ENCODE peak calls at places on chromosomes 5 and 9, in seven cellular contexts. K, I, R, H, Z, C and N are unnamed samples.

GRCh38 chr5:1779782-1780620 is 19.6 kb downstream of the MRPL36 start:
- DNase-seq in K (no peak), I (no peak), R (no peak), H (no peak), Z (no peak), C (no peak), N (no peak)

GRCh38 chr9:131116281-131117101 is 8.9 kb upstream of the NUP214 start:
- DNase-seq in K (no peak), I (peak), R (no peak), H (no peak), Z (no peak), C (no peak), N (no peak)

GRCh38 chr9:120252248-120252647 is 327.7 kb downstream of the CDK5RAP2 start:
- DNase-seq in K (no peak), I (no peak), R (no peak), H (no peak), Z (no peak), C (no peak), N (no peak)

GRCh38 chr9:87375397-87376073 is 122.1 kb upstream of the DAPK1 start:
- DNase-seq in K (no peak), I (no peak), R (peak), H (no peak), Z (no peak), C (no peak), N (no peak)

GRCh38 chr5:125043781-125044391 is 297.4 kb upstream of the ZNF608 start:
- DNase-seq in K (peak), I (no peak), R (no peak), H (peak), Z (no peak), C (no peak), N (no peak)

GRCh38 chr5:150562832-150563231 is 54.9 kb downstream of the NDST1 start:
- DNase-seq in K (peak), I (no peak), R (peak), H (peak), Z (no peak), C (peak), N (peak)

GRCh38 chr5:95565280-95565920 is 10.5 kb downstream of the ARSK start:
- DNase-seq in K (no peak), I (no peak), R (no peak), H (no peak), Z (no peak), C (no peak), N (no peak)

GRCh38 chr9:10008101-10008799 is 604.6 kb downstream of the PTPRD start:
- DNase-seq in K (no peak), I (no peak), R (no peak), H (no peak), Z (no peak), C (no peak), N (no peak)

GRCh38 chr5:94891565-94892362 is 273.3 kb downstream of the SLF1 start:
- DNase-seq in K (no peak), I (no peak), R (no peak), H (no peak), Z (no peak), C (no peak), N (no peak)

GRCh38 chr5:150523472-150524350 is 15.8 kb downstream of the NDST1 start:
- DNase-seq in K (peak), I (peak), R (peak), H (peak), Z (no peak), C (no peak), N (no peak)

GRCh38 chr5:173089581-173089980 is 33.4 kb downstream of the CREBRF start:
- DNase-seq in K (no peak), I (no peak), R (no peak), H (no peak), Z (no peak), C (no peak), N (no peak)

GRCh38 chr5:72154076-72154756 is 46.9 kb downstream of the MAP1B start:
- DNase-seq in K (no peak), I (no peak), R (no peak), H (peak), Z (no peak), C (no peak), N (no peak)

GRCh38 chr5:169133500-169133899 is 167.4 kb downstream of the SLIT3 start:
- DNase-seq in K (no peak), I (no peak), R (no peak), H (no peak), Z (no peak), C (no peak), N (no peak)

GRCh38 chr9:72524820-72525539 is 3.6 kb downstream of the TMC1 start:
- DNase-seq in K (peak), I (no peak), R (no peak), H (peak), Z (peak), C (peak), N (peak)

GRCh38 chr5:65776707-65777141 is 54.7 kb downstream of the NLN start:
- DNase-seq in K (no peak), I (no peak), R (no peak), H (no peak), Z (no peak), C (no peak), N (peak)

GRCh38 chr5:170149206-170149515 is 43.5 kb downstream of the FOXI1 start:
- DNase-seq in K (no peak), I (no peak), R (no peak), H (no peak), Z (no peak), C (no peak), N (no peak)

GRCh38 chr5:141182248-141182647 is at the start of gene PCDHB16:
- DNase-seq in K (no peak), I (peak), R (peak), H (peak), Z (no peak), C (no peak), N (peak)

GRCh38 chr9:101705135-101705661 is 33.2 kb downstream of the GRIN3A start:
- DNase-seq in K (no peak), I (no peak), R (no peak), H (no peak), Z (no peak), C (no peak), N (no peak)

GRCh38 chr5:113269023-113269997 is 165.5 kb downstream of the TSSK1B start:
- DNase-seq in K (no peak), I (no peak), R (no peak), H (peak), Z (no peak), C (no peak), N (no peak)

GRCh38 chr5:30103056-30104020 is 1090.1 kb upstream of the CDH6 start:
- DNase-seq in K (no peak), I (no peak), R (no peak), H (no peak), Z (no peak), C (no peak), N (no peak)

GRCh38 chr9:8531831-8532230 is 732.3 kb upstream of the DMAC1 start:
- DNase-seq in K (no peak), I (no peak), R (no peak), H (no peak), Z (no peak), C (no peak), N (no peak)

GRCh38 chr5:148125641-148126040 is 42.7 kb upstream of the SPINK14 start:
- DNase-seq in K (no peak), I (no peak), R (peak), H (peak), Z (no peak), C (no peak), N (no peak)

DNA sequence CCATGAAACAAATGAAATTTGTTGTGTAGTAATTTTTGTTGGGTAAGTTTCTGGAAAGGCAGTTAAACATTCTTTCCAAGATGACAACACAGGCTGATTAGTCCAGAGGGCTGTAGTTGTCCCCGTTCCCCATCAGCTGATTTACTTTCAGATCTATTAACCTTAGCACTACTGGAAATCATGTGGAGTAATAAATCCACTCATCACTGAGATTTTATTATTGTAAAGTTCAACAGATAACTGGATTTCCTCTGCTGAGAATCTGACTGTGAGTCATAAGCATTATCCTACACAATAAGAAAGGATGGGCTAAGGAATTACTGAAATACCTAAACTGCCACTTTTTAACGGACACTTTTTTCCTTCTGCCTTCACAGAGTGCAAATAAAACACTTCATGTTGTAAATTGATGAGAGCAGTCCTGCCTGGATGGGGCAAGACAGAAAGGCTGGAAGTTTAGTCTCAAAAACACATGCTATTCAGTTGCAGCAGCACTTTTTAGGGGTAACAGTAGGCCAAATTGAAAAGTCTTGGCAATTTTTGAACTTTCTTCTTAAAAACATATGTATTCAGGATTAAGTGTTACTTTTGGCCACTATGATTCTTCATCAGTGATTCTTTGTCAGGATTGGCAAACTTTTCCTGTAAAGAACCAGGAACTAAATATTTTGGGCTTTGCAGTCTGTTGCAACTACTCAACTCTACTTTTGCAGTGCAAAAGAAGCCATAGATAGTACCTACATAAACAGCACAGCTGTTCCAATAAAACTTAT is 7.1 kb downstream of the STOM start:
- DNase-seq in K (no peak), I (no peak), R (no peak), H (peak), Z (no peak), C (no peak), N (no peak)
- TF ChIP-seq POLR2AphosphoS5 in K (no peak), I (no peak), R (no peak), H (peak), Z (no peak), C (no peak), N (no peak)

GRCh38 chr5:123429221-123429954 is 6.2 kb upstream of the CEP120 start:
- DNase-seq in K (no peak), I (no peak), R (no peak), H (no peak), Z (no peak), C (no peak), N (no peak)

GRCh38 chr5:123434796-123435195 is 11.6 kb upstream of the CEP120 start:
- DNase-seq in K (no peak), I (no peak), R (no peak), H (no peak), Z (no peak), C (no peak), N (no peak)

GRCh38 chr5:123425444-123425843 is 2.2 kb upstream of the CEP120 start:
- DNase-seq in K (no peak), I (no peak), R (no peak), H (no peak), Z (no peak), C (no peak), N (no peak)

GRCh38 chr5:123428521-123429220 is 5.5 kb upstream of the CEP120 start:
- DNase-seq in K (no peak), I (no peak), R (peak), H (no peak), Z (no peak), C (no peak), N (no peak)

DNA sequence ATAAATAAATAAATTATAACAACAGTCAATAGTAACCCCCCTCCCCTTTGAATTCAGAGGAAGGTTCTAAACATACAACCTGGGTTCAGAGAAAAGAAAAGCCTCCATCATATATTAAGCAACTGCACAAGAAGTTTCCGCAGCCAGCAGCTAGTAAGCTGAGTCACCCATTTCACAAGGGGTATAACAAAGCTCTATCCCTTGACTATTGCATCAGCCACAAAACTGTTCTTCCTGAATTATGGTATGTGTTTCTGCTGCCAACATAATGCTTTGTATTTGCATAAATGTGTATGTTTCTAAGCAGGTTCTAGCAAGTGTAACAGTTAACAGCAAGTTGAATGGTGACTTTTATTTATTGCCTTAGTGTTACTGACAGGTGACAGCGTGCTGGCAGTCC is 6.8 kb upstream of the CEP120 start:
- DNase-seq in K (peak), I (no peak), R (peak), H (no peak), Z (no peak), C (no peak), N (no peak)
- H3K9ac ChIP-seq in K (no peak), I (no peak), R (no peak), H (no peak), Z (no peak), C (no peak), N (peak)

DNA sequence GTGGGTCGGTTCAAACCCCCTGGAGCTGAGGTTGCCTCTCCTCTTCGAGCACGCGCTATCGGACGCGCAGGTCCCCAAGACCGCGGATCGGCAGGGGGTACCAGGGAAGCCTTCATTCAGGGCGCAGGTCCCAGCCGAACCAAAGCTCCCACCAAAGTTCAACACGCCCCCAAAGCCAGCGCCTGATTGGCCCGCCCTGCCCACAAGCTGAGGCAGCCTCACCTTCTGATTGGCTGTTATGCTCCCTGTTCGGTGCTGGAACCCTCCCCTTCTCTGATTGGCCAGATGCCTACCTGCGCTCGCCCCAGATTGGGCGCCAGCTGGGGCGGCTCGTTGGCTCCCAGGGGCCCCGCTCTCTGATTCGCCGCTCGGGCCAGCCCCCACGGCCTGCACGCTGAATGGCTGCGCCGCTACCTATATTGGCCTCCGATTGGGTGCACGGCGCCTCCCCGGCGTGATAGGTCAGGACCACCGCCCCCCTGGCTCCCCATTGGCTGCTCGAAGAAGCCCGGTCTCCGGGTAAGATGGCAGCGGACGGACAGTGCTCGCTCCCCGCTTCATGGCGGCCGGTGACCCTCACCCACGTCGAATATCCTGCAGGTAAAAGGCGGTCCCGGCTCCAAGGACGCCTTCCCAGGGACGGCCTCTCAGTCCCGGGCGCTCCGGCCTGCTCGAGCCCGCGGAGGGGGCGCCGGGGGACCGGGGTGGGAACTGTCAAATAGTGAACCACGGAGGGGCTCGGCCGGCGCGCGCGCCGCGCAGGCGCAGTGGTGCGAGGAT is at the start of gene DOLPP1:
- DNase-seq in K (peak), I (peak), R (peak), H (peak), Z (peak), C (peak), N (peak)
- TF ChIP-seq EZH2 in K (no peak), I (peak), R (no peak), H (peak), Z (no peak), C (no peak), N (no peak)

DNA sequence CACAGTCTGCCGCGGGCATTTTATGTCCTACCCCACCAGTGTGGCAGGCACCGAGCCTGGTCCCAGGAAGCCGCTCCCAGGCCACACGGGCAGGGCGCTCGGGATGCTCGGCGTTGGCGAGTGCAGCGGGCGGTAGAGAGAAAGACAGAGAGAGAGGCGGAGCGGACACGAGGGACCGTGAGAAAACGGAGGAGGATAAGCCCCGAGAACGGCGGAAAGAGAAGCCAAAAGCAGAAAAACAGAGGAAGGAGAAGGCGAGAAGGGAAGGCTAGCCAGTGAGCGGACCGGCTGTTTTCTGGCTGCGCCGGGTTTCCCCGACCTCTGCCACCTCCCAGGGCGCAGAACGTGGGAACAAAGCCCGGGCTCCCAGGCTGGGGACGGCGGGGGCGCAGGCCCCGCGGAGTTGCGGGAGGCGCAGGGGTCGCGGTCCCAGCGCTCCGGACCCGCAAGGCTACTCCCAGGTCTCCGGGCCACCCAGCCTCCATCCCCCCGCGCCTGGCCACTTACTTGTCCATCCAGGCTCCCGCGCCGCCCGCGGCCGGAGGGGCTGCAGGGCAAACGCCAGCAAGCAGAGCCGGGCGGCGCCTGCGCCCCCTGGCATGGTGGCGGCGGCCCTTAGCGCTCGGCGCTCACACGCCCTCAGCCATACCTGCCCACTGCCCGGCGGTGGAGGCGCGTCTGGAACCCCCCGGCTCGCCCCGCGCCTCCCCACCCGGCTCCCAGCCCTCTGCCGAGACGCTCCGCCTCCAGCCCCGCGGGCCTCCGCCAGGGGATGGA is at the start of gene ADAM19:
- DNase-seq in K (no peak), I (peak), R (no peak), H (peak), Z (peak), C (no peak), N (no peak)
- TF ChIP-seq POLR2AphosphoS5 in K (peak), I (no peak), R (no peak), H (peak), Z (no peak), C (peak), N (peak)